ENCODE peak calls at places on chromosome 16, in seven cellular contexts. Y is A549, M is HepG2, S is K562, U is GM12878, D is HCT116, W is H1. A is an unnamed sample.

GRCh38 chr16:82197540-82198240 is 27.7 kb upstream of the MPHOSPH6 start:
- DNase-seq in D (no peak), Y (no peak), S (no peak), M (no peak), U (no peak), W (no peak), A (no peak)

GRCh38 chr16:78443780-78444422 is 344.4 kb downstream of the WWOX start:
- DNase-seq in Y (no peak), W (no peak), M (no peak), S (no peak), D (no peak), U (no peak), A (no peak)

GRCh38 chr16:87003414-87003755 is 313.8 kb downstream of the C16orf95 start:
- DNase-seq in D (no peak), Y (no peak), M (no peak), U (no peak), W (no peak), S (no peak), A (peak)

GRCh38 chr16:82996814-82997213 is 370.0 kb downstream of the CDH13 start:
- DNase-seq in W (no peak), D (no peak), M (no peak), S (no peak), U (no peak), Y (no peak), A (no peak)

GRCh38 chr16:89358030-89359005 is 132.0 kb downstream of the ANKRD11 start:
- DNase-seq in W (no peak), S (no peak), M (no peak), D (no peak), U (no peak), Y (no peak), A (no peak)

GRCh38 chr16:81155769-81156168 is 59.6 kb upstream of the GCSH start:
- DNase-seq in M (no peak), U (no peak), Y (no peak), S (no peak), W (no peak), D (no peak), A (no peak)

GRCh38 chr16:72987480-72987901 is 60.4 kb downstream of the ZFHX3 start:
- DNase-seq in D (no peak), Y (no peak), M (no peak), U (no peak), W (no peak), S (no peak), A (no peak)

GRCh38 chr16:59201821-59202220 is 467.7 kb upstream of the GOT2 start:
- DNase-seq in U (no peak), Y (no peak), W (no peak), M (no peak), D (no peak), S (no peak), A (no peak)

GRCh38 chr16:86631441-86631840 is 53.1 kb downstream of the FOXL1 start:
- DNase-seq in D (no peak), W (no peak), U (no peak), M (no peak), Y (peak), S (no peak), A (no peak)

GRCh38 chr16:12801511-12802042 is 2.1 kb downstream of the CPPED1 start:
- DNase-seq in W (no peak), U (peak), D (no peak), Y (no peak), M (peak), S (peak), A (peak)

GRCh38 chr16:4376126-4376819 is 4.6 kb downstream of the VASN start:
- DNase-seq in M (no peak), D (no peak), S (no peak), U (no peak), W (no peak), Y (no peak), A (peak)

GRCh38 chr16:85313541-85314208 is 201.4 kb upstream of the CIBAR2 start:
- DNase-seq in U (no peak), S (no peak), Y (no peak), W (no peak), D (no peak), M (no peak), A (peak)

GRCh38 chr16:23182675-23183485 is at the start of gene SCNN1G:
- DNase-seq in S (no peak), U (no peak), D (no peak), Y (peak), W (no peak), M (no peak), A (no peak)

GRCh38 chr16:20884240-20884556 is 16.0 kb downstream of the DCUN1D3 start:
- DNase-seq in U (no peak), S (no peak), M (peak), W (no peak), D (no peak), Y (no peak), A (peak)
- TF ChIP-seq RAD21 in U (no peak), S (no peak), M (no peak), W (no peak), D (no peak), Y (no peak), A (no peak)

DNA sequence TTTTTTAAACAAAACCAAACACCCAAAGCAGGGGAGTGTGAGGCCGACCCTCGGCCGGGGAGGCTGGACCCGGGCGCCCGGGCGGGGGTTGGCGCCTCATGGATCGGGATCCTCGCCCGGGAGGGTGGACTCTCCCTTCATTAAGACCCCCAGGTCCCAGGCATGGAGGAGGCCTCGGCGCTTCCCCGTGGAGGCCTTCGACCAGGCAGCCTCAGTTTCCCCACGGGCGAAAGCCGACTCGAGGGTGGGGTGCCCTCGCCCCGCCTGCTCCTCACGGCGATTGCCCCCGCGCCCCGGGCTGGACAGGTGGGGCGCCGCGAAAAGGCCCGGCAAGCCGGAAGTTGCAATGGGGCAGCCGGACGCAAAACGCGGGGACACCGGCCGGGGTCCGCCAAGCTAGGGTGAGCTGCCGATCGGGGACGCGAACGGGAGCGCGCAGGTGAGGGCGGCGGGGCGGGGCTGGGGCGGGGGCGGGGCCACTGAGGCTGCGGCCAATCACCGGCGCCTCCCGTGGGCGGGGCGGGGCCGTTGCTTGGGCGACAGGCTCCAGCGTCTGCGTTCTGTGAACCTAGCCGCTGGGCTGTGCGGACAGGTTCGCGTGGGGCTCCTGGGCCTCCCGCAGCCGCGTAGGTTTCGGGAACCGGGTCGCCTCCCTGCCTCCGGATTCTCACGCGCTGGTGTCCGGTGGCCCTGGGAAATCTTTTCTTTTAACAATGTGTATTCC is 6.0 kb upstream of the ZNF205 start:
- DNase-seq in W (no peak), S (peak), D (peak), Y (peak), M (peak), U (no peak), A (peak)
- TF ChIP-seq POLR2A in W (no peak), S (peak), D (peak), Y (peak), M (peak), U (peak), A (peak)

DNA sequence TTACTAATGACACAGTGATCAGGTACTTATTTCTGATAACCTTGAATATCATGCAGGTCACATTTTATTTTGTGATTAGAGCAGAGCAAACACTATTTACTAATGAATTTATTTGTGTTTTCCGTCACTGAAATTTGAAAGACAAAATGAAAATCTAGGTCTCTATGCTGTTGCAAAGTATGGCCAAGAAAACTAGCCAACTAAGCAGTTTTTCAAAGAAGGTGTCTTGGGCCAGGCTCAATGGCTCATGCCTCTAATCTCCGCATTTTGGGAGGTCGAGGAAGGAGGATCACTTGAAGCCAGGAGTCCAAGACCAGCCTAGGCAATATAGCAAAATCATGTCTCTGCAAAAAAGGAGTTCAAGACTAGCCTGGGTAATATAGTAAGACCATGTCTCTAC is 2.9 kb upstream of the NFAT5 start:
- DNase-seq in U (no peak), D (no peak), M (no peak), S (no peak), Y (no peak), W (no peak), A (no peak)
- TF ChIP-seq RAD21 in U (no peak), D (no peak), M (no peak), S (no peak), Y (no peak), W (no peak), A (no peak)

DNA sequence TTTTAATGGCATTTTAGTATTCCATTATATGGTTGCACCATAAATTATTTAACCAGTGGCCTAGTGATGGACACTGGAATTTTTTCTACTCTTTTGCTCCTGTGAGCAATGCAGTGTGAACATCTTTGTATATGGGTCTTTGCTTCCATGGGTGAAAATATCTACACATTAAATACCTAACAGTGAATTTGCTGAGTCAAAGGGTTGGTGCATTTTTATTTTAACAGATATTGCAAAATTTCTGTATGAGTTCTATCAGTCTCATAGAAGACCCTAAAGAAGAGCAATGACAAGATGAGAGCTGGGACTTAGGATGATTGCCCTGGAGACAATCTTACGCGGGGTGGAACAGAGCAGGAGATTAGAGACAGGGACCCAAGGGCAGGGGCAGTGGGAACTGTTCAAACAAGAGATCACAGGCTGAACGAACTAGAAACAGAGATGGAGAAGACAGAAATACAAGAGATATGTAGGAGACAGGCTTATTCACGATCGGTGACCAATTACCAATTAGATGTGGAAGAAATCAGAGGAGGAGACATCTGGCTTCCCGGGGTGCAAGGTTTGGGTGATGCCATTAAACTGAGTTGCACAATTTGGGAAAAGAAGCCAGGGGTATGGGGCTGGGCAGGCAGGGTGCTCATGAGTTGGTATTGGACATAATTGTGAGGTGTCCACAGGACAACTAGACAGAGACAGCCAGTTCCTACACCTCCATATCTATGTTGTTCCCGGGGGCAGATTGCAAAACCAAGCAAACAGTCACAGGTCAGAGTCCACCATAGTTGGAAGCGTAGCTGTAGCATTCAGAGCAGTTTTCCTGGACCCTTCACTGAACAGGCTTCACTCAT is 39.9 kb upstream of the LONP2 start:
- DNase-seq in W (no peak), D (no peak), S (no peak), U (no peak), Y (no peak), M (peak), A (no peak)
- TF ChIP-seq POLR2A in W (no peak), D (no peak), S (no peak), U (no peak), Y (no peak), M (peak), A (no peak)

GRCh38 chr16:67013823-67014640 is 14.9 kb upstream of the CBFB start:
- DNase-seq in W (no peak), M (peak), D (no peak), U (no peak), S (peak), Y (peak), A (peak)
- TF ChIP-seq RAD21 in W (no peak), M (peak), D (no peak), U (peak), S (peak), Y (no peak), A (peak)

GRCh38 chr16:75566040-75566888 is at the start of gene GABARAPL2:
- DNase-seq in W (peak), M (peak), D (peak), U (no peak), Y (peak), S (peak), A (peak)
- TF ChIP-seq POLR2A in W (no peak), M (peak), D (no peak), U (peak), Y (peak), S (peak), A (no peak)

GRCh38 chr16:31464348-31464769 is 5.1 kb downstream of the ARMC5 start:
- DNase-seq in U (no peak), Y (no peak), S (no peak), M (no peak), W (no peak), D (no peak), A (no peak)
- TF ChIP-seq RAD21 in U (no peak), Y (no peak), S (no peak), M (no peak), W (no peak), D (no peak), A (no peak)

GRCh38 chr16:49743206-49743470 is 112.8 kb downstream of the ZNF423 start:
- DNase-seq in M (no peak), S (no peak), W (no peak), D (no peak), U (no peak), Y (no peak), A (no peak)
- TF ChIP-seq POLR2A in M (no peak), S (no peak), W (no peak), D (no peak), U (no peak), Y (no peak), A (no peak)

GRCh38 chr16:24701521-24701951 is 27.9 kb upstream of the TNRC6A start:
- DNase-seq in S (no peak), U (no peak), D (no peak), Y (no peak), M (no peak), W (no peak), A (peak)

GRCh38 chr16:24699151-24699723 is 30.2 kb upstream of the TNRC6A start:
- DNase-seq in M (no peak), S (no peak), U (no peak), D (no peak), W (no peak), Y (no peak), A (no peak)

GRCh38 chr16:24698314-24698713 is 31.1 kb upstream of the TNRC6A start:
- DNase-seq in S (no peak), W (no peak), D (no peak), M (no peak), U (no peak), Y (no peak), A (no peak)

GRCh38 chr16:24696699-24697098 is 32.8 kb upstream of the TNRC6A start:
- DNase-seq in S (no peak), Y (no peak), D (no peak), U (no peak), M (no peak), W (no peak), A (no peak)

GRCh38 chr16:24700549-24701392 is 28.7 kb upstream of the TNRC6A start:
- DNase-seq in Y (peak), U (no peak), S (peak), M (peak), D (peak), W (peak), A (peak)
- TF ChIP-seq RAD21 in Y (peak), U (no peak), S (no peak), M (no peak), D (peak), W (peak), A (peak)

GRCh38 chr16:2023098-2023925 is 3.4 kb upstream of the NHERF2 start:
- DNase-seq in Y (peak), U (peak), D (peak), W (peak), M (peak), S (peak), A (peak)
- TF ChIP-seq POLR2A in Y (peak), U (peak), D (peak), W (no peak), M (peak), S (peak), A (no peak)

A was measured in IMR-90.